ENCODE peak calls at places on chromosomes 5 and 9, in six cellular contexts. J is uterus; S is GM13977; X is IMR-90; L is CD4-positive, alpha-beta T cell; E is NCI-H446. R is an unnamed sample.

GRCh38 chr5:9265391-9266287 is 280.2 kb downstream of the SEMA5A start:
- DNase-seq in S (no peak), J (no peak), E (no peak), L (no peak), X (peak), R (no peak)

GRCh38 chr5:168301593-168302388 is 10.3 kb downstream of the WWC1 start:
- DNase-seq in E (no peak), L (no peak), J (no peak), S (no peak), X (no peak), R (no peak)

GRCh38 chr9:110248361-110248760 is 7.9 kb downstream of the TXN start:
- DNase-seq in J (no peak), L (no peak), E (no peak), S (no peak), X (no peak), R (no peak)

GRCh38 chr5:33662721-33663435 is 222.1 kb downstream of the TARS1 start:
- DNase-seq in S (no peak), X (peak), E (no peak), J (no peak), L (no peak), R (no peak)

GRCh38 chr5:71891856-71892255 is 172.8 kb downstream of the CARTPT start:
- DNase-seq in X (peak), L (no peak), J (no peak), E (no peak), S (no peak), R (no peak)

GRCh38 chr5:54959673-54960418 is 25.5 kb downstream of the ESM1 start:
- DNase-seq in S (no peak), X (no peak), L (no peak), J (no peak), E (no peak), R (no peak)

GRCh38 chr5:54171645-54172384 is 138.6 kb downstream of the ARL15 start:
- DNase-seq in S (peak), E (no peak), J (no peak), X (peak), L (no peak), R (no peak)

GRCh38 chr5:132865668-132866341 is 464 bp downstream of the GDF9 start:
- DNase-seq in S (no peak), J (no peak), X (no peak), E (no peak), L (no peak), R (no peak)

GRCh38 chr9:79129865-79130480 is 441.8 kb upstream of the TLE4 start:
- DNase-seq in S (no peak), X (peak), E (peak), L (no peak), J (peak), R (no peak)

GRCh38 chr5:170495796-170496195 is 8.0 kb upstream of the KCNIP1 start:
- DNase-seq in L (no peak), X (no peak), J (no peak), S (no peak), E (no peak), R (no peak)

GRCh38 chr5:40551706-40552557 is 127.8 kb upstream of the PTGER4 start:
- DNase-seq in J (no peak), L (no peak), X (peak), E (no peak), S (no peak), R (no peak)

GRCh38 chr9:21747171-21747570 is 55.3 kb upstream of the MTAP start:
- DNase-seq in L (no peak), E (no peak), X (no peak), J (no peak), S (no peak), R (no peak)

GRCh38 chr9:69771775-69772418 is 12.1 kb upstream of the PTAR1 start:
- DNase-seq in S (no peak), E (no peak), X (peak), J (no peak), L (no peak), R (no peak)

GRCh38 chr9:129551393-129551973 is 69.4 kb downstream of the C9orf50 start:
- DNase-seq in S (no peak), J (peak), E (no peak), L (no peak), X (no peak), R (no peak)

GRCh38 chr5:33556330-33557328 is 115.9 kb downstream of the TARS1 start:
- DNase-seq in S (no peak), J (no peak), L (no peak), E (no peak), X (no peak), R (no peak)

GRCh38 chr9:37026085-37026935 is 7.8 kb downstream of the PAX5 start:
- DNase-seq in L (no peak), X (no peak), S (peak), J (no peak), E (peak), R (no peak)

GRCh38 chr5:14829396-14829795 is 42.2 kb downstream of the ANKH start:
- DNase-seq in X (no peak), S (no peak), L (no peak), J (no peak), E (peak), R (no peak)

GRCh38 chr5:1119312-1119831 is 7.5 kb upstream of the SLC12A7 start:
- DNase-seq in L (no peak), X (no peak), J (no peak), E (no peak), S (no peak), R (no peak)

GRCh38 chr5:164868761-164869160 is 1363.3 kb downstream of the MAT2B start:
- DNase-seq in L (no peak), X (no peak), S (no peak), J (no peak), E (no peak), R (no peak)

GRCh38 chr9:114228034-114228808 is 72.9 kb downstream of the COL27A1 start:
- DNase-seq in J (no peak), E (no peak), S (no peak), X (no peak), L (no peak), R (no peak)

GRCh38 chr9:114396558-114397218 is 8.9 kb upstream of the AKNA start:
- DNase-seq in L (no peak), J (peak), S (no peak), X (peak), E (no peak), R (no peak)

GRCh38 chr5:3349704-3350565 is 245.7 kb upstream of the IRX1 start:
- DNase-seq in J (no peak), L (no peak), X (no peak), S (no peak), E (no peak), R (no peak)